ENCODE peak calls at places on chromosome 4, in ten cellular contexts. One of them, this sample, is unnamed.

GRCh38 chr4:76087007-76087769 is 12.7 kb downstream of the ART3 start:
- DNase-seq in endothelial cell: peak
- DNase-seq in GM12865: peak
- DNase-seq in A549: peak
- DNase-seq in cardiac fibroblast: peak
- DNase-seq in IMR-90: peak
- DNase-seq in kidney: peak
- DNase-seq in tibial nerve: no peak
- DNase-seq in AG04449: no peak
- DNase-seq in suprapubic skin: no peak
- DNase-seq in this sample: peak

GRCh38 chr4:83910693-83911092 is 374.8 kb downstream of the GPAT3 start:
- DNase-seq in endothelial cell: no peak
- DNase-seq in GM12865: no peak
- DNase-seq in A549: no peak
- DNase-seq in cardiac fibroblast: no peak
- DNase-seq in IMR-90: no peak
- DNase-seq in kidney: no peak
- DNase-seq in tibial nerve: no peak
- DNase-seq in AG04449: no peak
- DNase-seq in suprapubic skin: no peak
- DNase-seq in this sample: no peak

GRCh38 chr4:93747220-93747619 is 81.3 kb upstream of the ATOH1 start:
- DNase-seq in endothelial cell: no peak
- DNase-seq in GM12865: no peak
- DNase-seq in A549: no peak
- DNase-seq in cardiac fibroblast: no peak
- DNase-seq in IMR-90: no peak
- DNase-seq in kidney: no peak
- DNase-seq in tibial nerve: no peak
- DNase-seq in AG04449: no peak
- DNase-seq in suprapubic skin: no peak
- DNase-seq in this sample: no peak

GRCh38 chr4:84944952-84945351 is 21.5 kb downstream of the WDFY3 start:
- DNase-seq in endothelial cell: no peak
- DNase-seq in GM12865: no peak
- DNase-seq in A549: no peak
- DNase-seq in cardiac fibroblast: no peak
- DNase-seq in IMR-90: peak
- DNase-seq in kidney: no peak
- DNase-seq in tibial nerve: no peak
- DNase-seq in AG04449: no peak
- DNase-seq in suprapubic skin: no peak
- DNase-seq in this sample: no peak

GRCh38 chr4:184787766-184788503 is 37.8 kb downstream of the ACSL1 start:
- DNase-seq in endothelial cell: no peak
- DNase-seq in GM12865: no peak
- DNase-seq in A549: no peak
- DNase-seq in cardiac fibroblast: no peak
- DNase-seq in IMR-90: no peak
- DNase-seq in kidney: no peak
- DNase-seq in tibial nerve: no peak
- DNase-seq in AG04449: no peak
- DNase-seq in suprapubic skin: no peak
- DNase-seq in this sample: no peak

GRCh38 chr4:13918110-13918509 is 290.6 kb upstream of the BOD1L1 start:
- DNase-seq in endothelial cell: no peak
- DNase-seq in GM12865: no peak
- DNase-seq in A549: peak
- DNase-seq in cardiac fibroblast: peak
- DNase-seq in IMR-90: peak
- DNase-seq in kidney: no peak
- DNase-seq in tibial nerve: no peak
- DNase-seq in AG04449: peak
- DNase-seq in suprapubic skin: no peak
- DNase-seq in this sample: no peak

GRCh38 chr4:30402276-30402675 is 317.9 kb upstream of the PCDH7 start:
- DNase-seq in endothelial cell: no peak
- DNase-seq in GM12865: no peak
- DNase-seq in A549: no peak
- DNase-seq in cardiac fibroblast: peak
- DNase-seq in IMR-90: peak
- DNase-seq in kidney: no peak
- DNase-seq in tibial nerve: no peak
- DNase-seq in AG04449: no peak
- DNase-seq in suprapubic skin: no peak
- DNase-seq in this sample: no peak

GRCh38 chr4:151485541-151486131 is 76.7 kb downstream of the FHIP1A start:
- DNase-seq in endothelial cell: no peak
- DNase-seq in GM12865: no peak
- DNase-seq in A549: no peak
- DNase-seq in cardiac fibroblast: no peak
- DNase-seq in IMR-90: no peak
- DNase-seq in kidney: no peak
- DNase-seq in tibial nerve: no peak
- DNase-seq in AG04449: no peak
- DNase-seq in suprapubic skin: no peak
- DNase-seq in this sample: no peak

GRCh38 chr4:101791189-101791572 is 651 bp downstream of the BANK1 start:
- DNase-seq in endothelial cell: no peak
- DNase-seq in GM12865: no peak
- DNase-seq in A549: peak
- DNase-seq in cardiac fibroblast: no peak
- DNase-seq in IMR-90: no peak
- DNase-seq in kidney: no peak
- DNase-seq in tibial nerve: no peak
- DNase-seq in AG04449: no peak
- DNase-seq in suprapubic skin: no peak
- DNase-seq in this sample: peak

GRCh38 chr4:44447563-44448504 is 775 bp downstream of the KCTD8 start:
- DNase-seq in endothelial cell: peak
- DNase-seq in GM12865: peak
- DNase-seq in A549: no peak
- DNase-seq in cardiac fibroblast: peak
- DNase-seq in IMR-90: no peak
- DNase-seq in kidney: peak
- DNase-seq in tibial nerve: peak
- DNase-seq in AG04449: no peak
- DNase-seq in suprapubic skin: no peak
- DNase-seq in this sample: peak

GRCh38 chr4:113760852-113761681 is 471 bp downstream of the CAMK2D start:
- DNase-seq in endothelial cell: peak
- DNase-seq in GM12865: peak
- DNase-seq in A549: peak
- DNase-seq in cardiac fibroblast: peak
- DNase-seq in IMR-90: peak
- DNase-seq in kidney: peak
- DNase-seq in tibial nerve: peak
- DNase-seq in AG04449: no peak
- DNase-seq in suprapubic skin: peak
- DNase-seq in this sample: peak

GRCh38 chr4:52949336-52949735 is 87.2 kb downstream of the RASL11B start:
- DNase-seq in endothelial cell: no peak
- DNase-seq in GM12865: no peak
- DNase-seq in A549: no peak
- DNase-seq in cardiac fibroblast: no peak
- DNase-seq in IMR-90: no peak
- DNase-seq in kidney: no peak
- DNase-seq in tibial nerve: no peak
- DNase-seq in AG04449: no peak
- DNase-seq in suprapubic skin: no peak
- DNase-seq in this sample: no peak

GRCh38 chr4:156970501-156971167 is 965 bp downstream of the PDGFC start:
- DNase-seq in endothelial cell: peak
- DNase-seq in GM12865: no peak
- DNase-seq in A549: peak
- DNase-seq in cardiac fibroblast: peak
- DNase-seq in IMR-90: peak
- DNase-seq in kidney: peak
- DNase-seq in tibial nerve: peak
- DNase-seq in AG04449: no peak
- DNase-seq in suprapubic skin: peak
- DNase-seq in this sample: peak

GRCh38 chr4:90142091-90142490 is 14.9 kb downstream of the CCSER1 start:
- DNase-seq in endothelial cell: no peak
- DNase-seq in GM12865: no peak
- DNase-seq in A549: no peak
- DNase-seq in cardiac fibroblast: no peak
- DNase-seq in IMR-90: no peak
- DNase-seq in kidney: no peak
- DNase-seq in tibial nerve: no peak
- DNase-seq in AG04449: no peak
- DNase-seq in suprapubic skin: no peak
- DNase-seq in this sample: no peak

GRCh38 chr4:38523524-38524448 is 140.2 kb upstream of the KLF3 start:
- DNase-seq in endothelial cell: no peak
- DNase-seq in GM12865: peak
- DNase-seq in A549: no peak
- DNase-seq in cardiac fibroblast: no peak
- DNase-seq in IMR-90: no peak
- DNase-seq in kidney: no peak
- DNase-seq in tibial nerve: no peak
- DNase-seq in AG04449: no peak
- DNase-seq in suprapubic skin: no peak
- DNase-seq in this sample: peak

GRCh38 chr4:2042207-2042946 is 16.8 kb upstream of the NAT8L start:
- DNase-seq in endothelial cell: peak
- DNase-seq in GM12865: peak
- DNase-seq in A549: no peak
- DNase-seq in cardiac fibroblast: no peak
- DNase-seq in IMR-90: no peak
- DNase-seq in kidney: peak
- DNase-seq in tibial nerve: no peak
- DNase-seq in AG04449: no peak
- DNase-seq in suprapubic skin: peak
- DNase-seq in this sample: peak
- TF ChIP-seq CTCF in endothelial cell: no peak
- TF ChIP-seq CTCF in GM12865: no peak
- TF ChIP-seq CTCF in A549: no peak
- TF ChIP-seq CTCF in cardiac fibroblast: no peak
- TF ChIP-seq CTCF in IMR-90: no peak
- TF ChIP-seq CTCF in kidney: no peak
- TF ChIP-seq CTCF in tibial nerve: no peak
- TF ChIP-seq CTCF in AG04449: no peak
- TF ChIP-seq CTCF in suprapubic skin: no peak
- TF ChIP-seq CTCF in this sample: peak

DNA sequence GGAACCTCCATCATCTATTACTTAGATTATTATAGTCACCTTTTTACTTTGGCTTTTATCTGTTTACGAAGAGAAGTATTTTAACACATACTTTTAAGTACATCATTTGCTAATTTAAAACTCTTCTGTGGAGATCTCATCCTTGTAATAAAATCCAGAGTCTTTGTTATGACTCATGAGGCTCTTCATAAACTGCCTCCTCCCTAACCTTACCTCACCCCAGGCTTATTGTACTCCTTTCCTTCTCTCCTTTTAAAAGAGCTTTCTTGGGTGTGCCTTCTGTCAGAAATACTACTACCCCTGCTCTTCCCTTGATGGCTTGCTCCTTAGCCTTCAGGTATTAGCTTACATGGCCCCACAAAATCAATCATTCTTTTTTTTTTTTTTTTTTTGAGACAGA is 6.6 kb downstream of the ARL9 start:
- DNase-seq in endothelial cell: no peak
- DNase-seq in GM12865: no peak
- DNase-seq in A549: no peak
- DNase-seq in cardiac fibroblast: no peak
- DNase-seq in IMR-90: peak
- DNase-seq in kidney: no peak
- DNase-seq in tibial nerve: no peak
- DNase-seq in AG04449: no peak
- DNase-seq in suprapubic skin: no peak
- DNase-seq in this sample: no peak
- TF ChIP-seq CTCF in endothelial cell: no peak
- TF ChIP-seq CTCF in GM12865: no peak
- TF ChIP-seq CTCF in A549: no peak
- TF ChIP-seq CTCF in cardiac fibroblast: no peak
- TF ChIP-seq CTCF in IMR-90: no peak
- TF ChIP-seq CTCF in kidney: no peak
- TF ChIP-seq CTCF in tibial nerve: no peak
- TF ChIP-seq CTCF in AG04449: no peak
- TF ChIP-seq CTCF in suprapubic skin: no peak
- TF ChIP-seq CTCF in this sample: no peak

GRCh38 chr4:81162752-81163458 is 52.1 kb downstream of the PRKG2 start:
- DNase-seq in endothelial cell: no peak
- DNase-seq in GM12865: no peak
- DNase-seq in A549: no peak
- DNase-seq in cardiac fibroblast: no peak
- DNase-seq in IMR-90: no peak
- DNase-seq in kidney: no peak
- DNase-seq in tibial nerve: no peak
- DNase-seq in AG04449: no peak
- DNase-seq in suprapubic skin: no peak
- DNase-seq in this sample: no peak

GRCh38 chr4:81164623-81165416 is 50.2 kb downstream of the PRKG2 start:
- DNase-seq in endothelial cell: no peak
- DNase-seq in GM12865: no peak
- DNase-seq in A549: peak
- DNase-seq in cardiac fibroblast: no peak
- DNase-seq in IMR-90: peak
- DNase-seq in kidney: no peak
- DNase-seq in tibial nerve: no peak
- DNase-seq in AG04449: no peak
- DNase-seq in suprapubic skin: no peak
- DNase-seq in this sample: no peak

GRCh38 chr4:81166431-81166830 is 48.6 kb downstream of the PRKG2 start:
- DNase-seq in endothelial cell: no peak
- DNase-seq in GM12865: no peak
- DNase-seq in A549: no peak
- DNase-seq in cardiac fibroblast: peak
- DNase-seq in IMR-90: no peak
- DNase-seq in kidney: no peak
- DNase-seq in tibial nerve: no peak
- DNase-seq in AG04449: no peak
- DNase-seq in suprapubic skin: no peak
- DNase-seq in this sample: no peak

GRCh38 chr4:81164126-81164525 is 50.9 kb downstream of the PRKG2 start:
- DNase-seq in endothelial cell: no peak
- DNase-seq in GM12865: no peak
- DNase-seq in A549: no peak
- DNase-seq in cardiac fibroblast: no peak
- DNase-seq in IMR-90: no peak
- DNase-seq in kidney: no peak
- DNase-seq in tibial nerve: no peak
- DNase-seq in AG04449: no peak
- DNase-seq in suprapubic skin: no peak
- DNase-seq in this sample: no peak

GRCh38 chr4:81165853-81166430 is 49.1 kb downstream of the PRKG2 start:
- DNase-seq in endothelial cell: no peak
- DNase-seq in GM12865: no peak
- DNase-seq in A549: no peak
- DNase-seq in cardiac fibroblast: no peak
- DNase-seq in IMR-90: peak
- DNase-seq in kidney: no peak
- DNase-seq in tibial nerve: no peak
- DNase-seq in AG04449: no peak
- DNase-seq in suprapubic skin: peak
- DNase-seq in this sample: no peak
- TF ChIP-seq CTCF in endothelial cell: no peak
- TF ChIP-seq CTCF in GM12865: no peak
- TF ChIP-seq CTCF in A549: no peak
- TF ChIP-seq CTCF in cardiac fibroblast: no peak
- TF ChIP-seq CTCF in IMR-90: no peak
- TF ChIP-seq CTCF in kidney: no peak
- TF ChIP-seq CTCF in tibial nerve: no peak
- TF ChIP-seq CTCF in AG04449: no peak
- TF ChIP-seq CTCF in suprapubic skin: no peak
- TF ChIP-seq CTCF in this sample: no peak

GRCh38 chr4:117898496-117898895 is 135.8 kb upstream of the NDST3 start:
- DNase-seq in endothelial cell: no peak
- DNase-seq in GM12865: no peak
- DNase-seq in A549: no peak
- DNase-seq in cardiac fibroblast: no peak
- DNase-seq in IMR-90: no peak
- DNase-seq in kidney: no peak
- DNase-seq in tibial nerve: no peak
- DNase-seq in AG04449: no peak
- DNase-seq in suprapubic skin: no peak
- DNase-seq in this sample: no peak
- TF ChIP-seq CTCF in endothelial cell: no peak
- TF ChIP-seq CTCF in GM12865: no peak
- TF ChIP-seq CTCF in A549: no peak
- TF ChIP-seq CTCF in cardiac fibroblast: no peak
- TF ChIP-seq CTCF in IMR-90: no peak
- TF ChIP-seq CTCF in kidney: no peak
- TF ChIP-seq CTCF in tibial nerve: no peak
- TF ChIP-seq CTCF in AG04449: no peak
- TF ChIP-seq CTCF in suprapubic skin: no peak
- TF ChIP-seq CTCF in this sample: no peak

This sample was measured in GM13977.